ENCODE peak calls at places on chromosomes 6 and 20, in five cellular contexts. V is activated naive CD8-positive, alpha-beta T cell treated with anti-CD3 and anti-CD28 coated beads for 36 hours; K is heart left ventricle; Q is hypothalamus; M is B cell. J is an unnamed sample.

GRCh38 chr6:2197177-2197671 is 48.2 kb downstream of the GMDS start:
- DNase-seq in V (no peak), K (no peak), Q (no peak), M (no peak), J (no peak)

GRCh38 chr6:35736293-35736894 is 438 bp upstream of the ARMC12 start:
- DNase-seq in V (peak), K (peak), Q (peak), M (peak), J (peak)

GRCh38 chr20:35515949-35516645 is 13.4 kb downstream of the C20orf173 start:
- DNase-seq in V (no peak), K (no peak), Q (no peak), M (no peak), J (no peak)

GRCh38 chr6:88921734-88922133 is 41.7 kb downstream of the RNGTT start:
- DNase-seq in V (no peak), K (no peak), Q (no peak), M (no peak), J (no peak)

GRCh38 chr6:17385660-17386059 is 7.7 kb upstream of the CAP2 start:
- DNase-seq in V (no peak), K (no peak), Q (no peak), M (no peak), J (no peak)

GRCh38 chr6:37822851-37823682 is 3.5 kb downstream of the ZFAND3 start:
- DNase-seq in V (peak), K (no peak), Q (no peak), M (no peak), J (no peak)

GRCh38 chr20:41309817-41310216 is 7.7 kb downstream of the ZHX3 start:
- DNase-seq in V (no peak), K (no peak), Q (no peak), M (no peak), J (no peak)

GRCh38 chr6:126812651-126813050 is 305.8 kb upstream of the RSPO3 start:
- DNase-seq in V (no peak), K (no peak), Q (no peak), M (no peak), J (no peak)

GRCh38 chr6:44530910-44531234 is 143.4 kb downstream of the CDC5L start:
- DNase-seq in V (no peak), K (no peak), Q (no peak), M (no peak), J (no peak)

GRCh38 chr20:10651227-10651990 is 22.4 kb downstream of the JAG1 start:
- DNase-seq in V (no peak), K (peak), Q (no peak), M (no peak), J (no peak)

GRCh38 chr6:17042422-17043147 is 59.3 kb upstream of the STMND1 start:
- DNase-seq in V (no peak), K (no peak), Q (peak), M (no peak), J (no peak)

GRCh38 chr6:28585335-28585734 is 59.7 kb downstream of the GPX5 start:
- DNase-seq in V (no peak), K (no peak), Q (no peak), M (no peak), J (no peak)

GRCh38 chr20:48653706-48654051 is 174.1 kb downstream of the PREX1 start:
- DNase-seq in V (no peak), K (no peak), Q (no peak), M (no peak), J (no peak)

GRCh38 chr6:10463491-10464481 is 48.9 kb upstream of the TFAP2A start:
- DNase-seq in V (no peak), K (no peak), Q (no peak), M (no peak), J (no peak)

GRCh38 chr6:156659317-156660198 is 117.6 kb upstream of the ARID1B start:
- DNase-seq in V (no peak), K (no peak), Q (no peak), M (no peak), J (no peak)

GRCh38 chr20:39050555-39050902 is 88.4 kb downstream of the DHX35 start:
- DNase-seq in V (no peak), K (no peak), Q (no peak), M (no peak), J (no peak)

GRCh38 chr20:47379433-47380150 is 23.1 kb upstream of the ZMYND8 start:
- DNase-seq in V (no peak), K (no peak), Q (no peak), M (no peak), J (no peak)

GRCh38 chr20:63502671-63503172 is 3.8 kb upstream of the EEF1A2 start:
- DNase-seq in V (no peak), K (no peak), Q (no peak), M (no peak), J (no peak)

GRCh38 chr6:43999628-44000027 is 127.6 kb downstream of the MRPL14 start:
- DNase-seq in V (no peak), K (no peak), Q (no peak), M (no peak), J (peak)

GRCh38 chr20:55684578-55684977 is 320.7 kb downstream of the CBLN4 start:
- DNase-seq in V (no peak), K (no peak), Q (no peak), M (no peak), J (no peak)

GRCh38 chr20:36573798-36574277 is 441 bp downstream of the TGIF2 start:
- DNase-seq in V (peak), K (peak), Q (no peak), M (peak), J (peak)

GRCh38 chr6:104705095-104705707 is 154.5 kb downstream of the HACE1 start:
- DNase-seq in V (peak), K (peak), Q (no peak), M (no peak), J (no peak)

GRCh38 chr6:106792536-106793236 is 163.3 kb downstream of the QRSL1 start:
- DNase-seq in V (no peak), K (no peak), Q (no peak), M (no peak), J (no peak)